ENCODE peak calls at places on chromosomes 13 and 19, in six cellular contexts. T, W, D, V, Z and N are unnamed samples.

GRCh38 chr19:54517483-54517882 is 14.9 kb downstream of the LAIR2 start:
- DNase-seq in T (peak), W (peak), D (peak), V (peak), Z (no peak), N (peak)

GRCh38 chr13:84296386-84296785 is 414.1 kb upstream of the SLITRK1 start:
- DNase-seq in T (no peak), W (no peak), D (no peak), V (no peak), Z (no peak), N (no peak)

GRCh38 chr19:36120092-36120983 is 5.1 kb downstream of the TBCB start:
- DNase-seq in T (no peak), W (peak), D (no peak), V (no peak), Z (no peak), N (no peak)

GRCh38 chr19:49579947-49580263 is 451 bp downstream of the NOSIP start:
- DNase-seq in T (no peak), W (peak), D (no peak), V (no peak), Z (no peak), N (peak)

GRCh38 chr19:39196860-39197562 is at the start of gene NCCRP1:
- DNase-seq in T (no peak), W (no peak), D (no peak), V (peak), Z (no peak), N (no peak)

GRCh38 chr13:48624858-48625257 is 28.9 kb upstream of the CYSLTR2 start:
- DNase-seq in T (no peak), W (no peak), D (no peak), V (no peak), Z (no peak), N (no peak)

GRCh38 chr13:75250526-75251183 is 231.3 kb downstream of the TBC1D4 start:
- DNase-seq in T (no peak), W (peak), D (no peak), V (no peak), Z (no peak), N (no peak)

GRCh38 chr19:35458821-35459391 is 10.8 kb downstream of the FFAR2 start:
- DNase-seq in T (no peak), W (no peak), D (no peak), V (no peak), Z (peak), N (peak)

GRCh38 chr13:113109151-113110047 is 3.8 kb downstream of the F7 start:
- DNase-seq in T (no peak), W (no peak), D (no peak), V (no peak), Z (no peak), N (peak)

GRCh38 chr13:71213252-71213821 is 653.7 kb downstream of the DACH1 start:
- DNase-seq in T (no peak), W (peak), D (no peak), V (no peak), Z (no peak), N (no peak)

GRCh38 chr13:103466761-103467160 is 400.5 kb upstream of the SLC10A2 start:
- DNase-seq in T (no peak), W (no peak), D (no peak), V (no peak), Z (no peak), N (no peak)

GRCh38 chr19:36805364-36805763 is 32.8 kb upstream of the ZNF850 start:
- DNase-seq in T (no peak), W (no peak), D (no peak), V (no peak), Z (no peak), N (no peak)

GRCh38 chr13:36789061-36789460 is 30.0 kb upstream of the RFXAP start:
- DNase-seq in T (no peak), W (no peak), D (no peak), V (no peak), Z (no peak), N (no peak)

GRCh38 chr13:109348514-109349340 is 437.7 kb downstream of the IRS2 start:
- DNase-seq in T (no peak), W (peak), D (no peak), V (no peak), Z (no peak), N (no peak)

GRCh38 chr19:56120371-56121179 is 520 bp downstream of the ZNF787 start:
- DNase-seq in T (peak), W (peak), D (peak), V (peak), Z (peak), N (peak)

GRCh38 chr13:95049772-95050171 is 251.5 kb downstream of the ABCC4 start:
- DNase-seq in T (no peak), W (no peak), D (no peak), V (no peak), Z (no peak), N (no peak)

GRCh38 chr19:48418317-48419064 is 25.0 kb downstream of the GRIN2D start:
- DNase-seq in T (no peak), W (peak), D (no peak), V (no peak), Z (no peak), N (no peak)

GRCh38 chr13:114128624-114129522 is 3.5 kb downstream of the RASA3 start:
- DNase-seq in T (peak), W (peak), D (peak), V (peak), Z (no peak), N (peak)

GRCh38 chr19:35671818-35672217 is 5.5 kb downstream of the UPK1A start:
- DNase-seq in T (no peak), W (no peak), D (no peak), V (no peak), Z (peak), N (no peak)

GRCh38 chr13:95624020-95624419 is 20.5 kb downstream of the DZIP1 start:
- DNase-seq in T (peak), W (peak), D (peak), V (no peak), Z (peak), N (no peak)

GRCh38 chr19:31664096-31664495 is 314.9 kb upstream of the TSHZ3 start:
- DNase-seq in T (no peak), W (no peak), D (no peak), V (no peak), Z (no peak), N (no peak)

GRCh38 chr19:6593651-6594416 is 2.9 kb upstream of the CD70 start:
- DNase-seq in T (no peak), W (peak), D (no peak), V (no peak), Z (no peak), N (no peak)

GRCh38 chr19:1245468-1245867 is 2.9 kb upstream of the MIDN start:
- DNase-seq in T (no peak), W (no peak), D (no peak), V (no peak), Z (no peak), N (no peak)

GRCh38 chr19:48319647-48320537 is 5.5 kb upstream of the EMP3 start:
- DNase-seq in T (peak), W (peak), D (peak), V (peak), Z (peak), N (peak)

GRCh38 chr13:29791997-29792775 is 58.2 kb downstream of the UBL3 start:
- DNase-seq in T (no peak), W (no peak), D (no peak), V (no peak), Z (no peak), N (no peak)

GRCh38 chr13:99376924-99377323 is 69.7 kb upstream of the GPR183 start:
- DNase-seq in T (no peak), W (no peak), D (no peak), V (no peak), Z (no peak), N (no peak)

GRCh38 chr13:105814219-105814901 is 721.1 kb downstream of the EFNB2 start:
- DNase-seq in T (no peak), W (no peak), D (no peak), V (no peak), Z (peak), N (no peak)

GRCh38 chr13:40191186-40191980 is 475.1 kb downstream of the FOXO1 start:
- DNase-seq in T (no peak), W (no peak), D (no peak), V (no peak), Z (no peak), N (no peak)

GRCh38 chr13:102856603-102857002 is 10.8 kb downstream of the ERCC5 start:
- DNase-seq in T (no peak), W (no peak), D (no peak), V (no peak), Z (no peak), N (peak)

GRCh38 chr13:75550159-75550567 is 572 bp downstream of the UCHL3 start:
- DNase-seq in T (peak), W (peak), D (no peak), V (peak), Z (peak), N (no peak)

GRCh38 chr13:28582225-28582891 is 76.6 kb upstream of the POMP start:
- DNase-seq in T (no peak), W (no peak), D (no peak), V (no peak), Z (no peak), N (no peak)

GRCh38 chr19:51901860-51902259 is 3.0 kb downstream of the ZNF649 start:
- DNase-seq in T (no peak), W (no peak), D (no peak), V (no peak), Z (no peak), N (no peak)